ENCODE peak calls at places on chromosome 21, in six cellular contexts. X is HepG2, B is GM12878, W is K562, V is upper lobe of left lung, G is HCT116. J is an unnamed sample.

GRCh38 chr21:25898671-25899070 is 163.9 kb downstream of the GABPA start:
- ATAC-seq in X (no peak), B (no peak), W (no peak), V (no peak), G (no peak), J (no peak)

GRCh38 chr21:28336299-28336698 is 656.4 kb downstream of the LTN1 start:
- ATAC-seq in X (no peak), B (no peak), W (no peak), V (peak), G (no peak), J (peak)

GRCh38 chr21:28252923-28253322 is 739.8 kb downstream of the LTN1 start:
- ATAC-seq in X (no peak), B (no peak), W (no peak), V (no peak), G (no peak), J (no peak)

GRCh38 chr21:20997308-20997632 is 939 bp upstream of the NCAM2 start:
- ATAC-seq in X (peak), B (no peak), W (peak), V (peak), G (no peak), J (no peak)

GRCh38 chr21:44364151-44365053 is 11.0 kb downstream of the TRPM2 start:
- ATAC-seq in X (peak), B (no peak), W (no peak), V (no peak), G (no peak), J (no peak)

GRCh38 chr21:44926364-44927101 is 5.8 kb upstream of the ITGB2 start:
- ATAC-seq in X (no peak), B (no peak), W (no peak), V (no peak), G (no peak), J (no peak)

GRCh38 chr21:44919111-44919912 is 1.4 kb downstream of the ITGB2 start:
- ATAC-seq in X (no peak), B (no peak), W (no peak), V (peak), G (no peak), J (peak)

GRCh38 chr21:37257967-37258877 is 8.9 kb downstream of the VPS26C start:
- ATAC-seq in X (peak), B (peak), W (no peak), V (peak), G (no peak), J (peak)

GRCh38 chr21:43739648-43740435 is 20.9 kb downstream of the PDXK start:
- ATAC-seq in X (no peak), B (peak), W (no peak), V (peak), G (peak), J (no peak)

GRCh38 chr21:29306920-29307319 is 8.2 kb downstream of the BACH1 start:
- ATAC-seq in X (peak), B (peak), W (peak), V (no peak), G (no peak), J (no peak)

GRCh38 chr21:38234395-38235142 is 22.2 kb upstream of the KCNJ15 start:
- ATAC-seq in X (no peak), B (no peak), W (no peak), V (no peak), G (no peak), J (no peak)

GRCh38 chr21:27722095-27722494 is 755.2 kb upstream of the ADAMTS5 start:
- ATAC-seq in X (no peak), B (no peak), W (no peak), V (no peak), G (no peak), J (no peak)

GRCh38 chr21:25405991-25406390 is 201.3 kb downstream of the MRPL39 start:
- ATAC-seq in X (no peak), B (peak), W (no peak), V (no peak), G (no peak), J (no peak)

GRCh38 chr21:29351691-29352090 is 53.0 kb downstream of the BACH1 start:
- ATAC-seq in X (no peak), B (no peak), W (no peak), V (peak), G (no peak), J (no peak)

GRCh38 chr21:15139881-15140280 is 75.1 kb upstream of the NRIP1 start:
- ATAC-seq in X (peak), B (no peak), W (no peak), V (no peak), G (no peak), J (no peak)

GRCh38 chr21:44335266-44336059 is 3.7 kb downstream of the CFAP410 start:
- ATAC-seq in X (no peak), B (no peak), W (no peak), V (no peak), G (no peak), J (no peak)

GRCh38 chr21:43667191-43667904 is 8.0 kb downstream of the RRP1B start:
- ATAC-seq in X (no peak), B (peak), W (no peak), V (no peak), G (no peak), J (no peak)

GRCh38 chr21:14114251-14114650 is 96.5 kb downstream of the LIPI start:
- ATAC-seq in X (no peak), B (no peak), W (no peak), V (no peak), G (no peak), J (no peak)

GRCh38 chr21:16279658-16280581 is 550.1 kb downstream of the USP25 start:
- ATAC-seq in X (no peak), B (no peak), W (no peak), V (peak), G (no peak), J (peak)

DNA sequence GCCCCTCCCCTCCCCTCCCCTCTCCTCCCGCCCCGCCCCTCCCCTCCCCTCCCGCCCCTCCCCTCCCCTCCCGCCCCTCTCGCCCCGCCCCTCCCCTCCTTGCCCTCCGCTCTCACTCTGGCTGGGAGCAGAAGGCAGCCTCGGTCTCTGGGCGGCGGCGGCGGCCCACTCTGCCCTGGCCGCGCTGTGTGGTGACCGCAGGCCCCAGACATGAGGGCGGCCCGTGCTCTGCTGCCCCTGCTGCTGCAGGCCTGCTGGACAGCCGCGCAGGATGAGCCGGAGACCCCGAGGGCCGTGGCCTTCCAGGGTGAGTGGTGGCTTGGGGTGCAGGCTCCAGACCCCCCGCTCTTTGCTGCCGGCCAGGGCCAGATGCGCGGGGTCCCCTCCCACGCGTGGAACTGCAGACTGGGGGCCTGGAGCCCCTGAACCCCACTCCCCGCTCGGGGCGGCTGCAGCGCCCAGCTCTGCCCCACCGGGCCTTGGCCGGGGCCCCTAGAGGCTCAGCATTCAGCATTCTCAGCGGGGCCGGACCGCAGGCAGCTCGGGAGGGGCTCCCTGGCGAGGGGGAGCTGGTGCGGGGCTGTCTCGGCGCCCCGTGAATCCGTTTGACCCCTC is at the start of gene COL6A1:
- ATAC-seq in X (peak), B (peak), W (peak), V (peak), G (peak), J (peak)
- TF ChIP-seq POLR2A in X (no peak), B (no peak), W (no peak), V (peak), G (peak), J (peak)

GRCh38 chr21:31405638-31406037 is 61.6 kb upstream of the TIAM1 start:
- ATAC-seq in X (no peak), B (no peak), W (no peak), V (no peak), G (no peak), J (no peak)

GRCh38 chr21:31408306-31409088 is 64.4 kb upstream of the TIAM1 start:
- ATAC-seq in X (no peak), B (no peak), W (no peak), V (peak), G (no peak), J (peak)

GRCh38 chr21:31403596-31404333 is 59.7 kb upstream of the TIAM1 start:
- ATAC-seq in X (no peak), B (no peak), W (no peak), V (no peak), G (no peak), J (no peak)

GRCh38 chr21:31409849-31410762 is 66.0 kb upstream of the TIAM1 start:
- ATAC-seq in X (no peak), B (no peak), W (no peak), V (no peak), G (no peak), J (peak)

GRCh38 chr21:31406510-31406909 is 62.4 kb upstream of the TIAM1 start:
- ATAC-seq in X (no peak), B (no peak), W (no peak), V (no peak), G (no peak), J (no peak)
- TF ChIP-seq POLR2AphosphoS5 in X (no peak), B (no peak), W (no peak), V (no peak), G (no peak), J (no peak)

GRCh38 chr21:39633770-39634181 is 21.0 kb downstream of the B3GALT5 start:
- ATAC-seq in X (no peak), B (no peak), W (no peak), V (peak), G (peak), J (no peak)
- H3K27ac ChIP-seq in X (no peak), B (no peak), W (no peak), V (no peak), G (peak), J (no peak)

DNA sequence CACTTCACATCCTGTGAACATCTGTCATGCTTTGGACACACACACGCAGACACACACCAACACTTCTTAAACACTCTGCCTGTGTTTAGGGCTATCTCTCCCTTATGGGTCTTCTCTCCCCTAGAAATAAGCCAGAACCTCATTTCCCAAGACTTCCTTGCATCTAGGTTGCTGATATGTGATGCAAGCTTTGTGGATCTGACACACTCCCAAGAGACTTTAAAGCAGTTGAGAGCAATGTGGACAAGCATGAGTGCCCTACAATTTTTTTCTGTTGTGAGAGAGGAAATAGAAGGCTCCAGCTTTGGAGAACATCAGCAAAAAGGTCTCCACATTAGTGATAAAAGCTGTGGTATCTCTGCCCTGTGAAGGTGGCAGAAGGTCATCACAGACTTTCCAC is 267.8 kb downstream of the SETD4 start:
- ATAC-seq in X (no peak), B (no peak), W (no peak), V (no peak), G (no peak), J (no peak)
- TF ChIP-seq POLR2A in X (no peak), B (no peak), W (no peak), V (no peak), G (no peak), J (no peak)

GRCh38 chr21:17769049-17769845 is 49.9 kb downstream of the C21orf91 start:
- ATAC-seq in X (no peak), B (no peak), W (no peak), V (no peak), G (no peak), J (no peak)
- TF ChIP-seq POLR2AphosphoS5 in X (no peak), B (no peak), W (no peak), V (no peak), G (no peak), J (no peak)

GRCh38 chr21:41835711-41836154 is 43.4 kb downstream of the PRDM15 start:
- ATAC-seq in X (no peak), B (no peak), W (peak), V (no peak), G (no peak), J (no peak)
- H3K27ac ChIP-seq in X (no peak), B (peak), W (peak), V (no peak), G (no peak), J (no peak)

GRCh38 chr21:33236799-33237198 is 7.1 kb downstream of the IFNAR2 start:
- ATAC-seq in X (no peak), B (no peak), W (no peak), V (no peak), G (no peak), J (no peak)

GRCh38 chr21:33238565-33239255 is 9.0 kb downstream of the IFNAR2 start:
- ATAC-seq in X (no peak), B (peak), W (no peak), V (no peak), G (no peak), J (no peak)

GRCh38 chr21:33236013-33236686 is 6.4 kb downstream of the IFNAR2 start:
- ATAC-seq in X (no peak), B (no peak), W (no peak), V (no peak), G (no peak), J (no peak)

GRCh38 chr21:33238146-33238545 is 8.4 kb downstream of the IFNAR2 start:
- ATAC-seq in X (no peak), B (peak), W (no peak), V (no peak), G (no peak), J (no peak)

GRCh38 chr21:33237446-33237845 is 7.7 kb downstream of the IFNAR2 start:
- ATAC-seq in X (no peak), B (peak), W (no peak), V (no peak), G (no peak), J (no peak)
- TF ChIP-seq POLR2A in X (no peak), B (peak), W (no peak), V (no peak), G (no peak), J (no peak)

GRCh38 chr21:46452719-46453118 is 6.0 kb upstream of the DIP2A start:
- ATAC-seq in X (no peak), B (no peak), W (no peak), V (no peak), G (no peak), J (no peak)

GRCh38 chr21:46456750-46457149 is 1.9 kb upstream of the DIP2A start:
- ATAC-seq in X (no peak), B (no peak), W (no peak), V (no peak), G (no peak), J (no peak)

GRCh38 chr21:46455575-46456385 is 2.9 kb upstream of the DIP2A start:
- ATAC-seq in X (no peak), B (no peak), W (peak), V (no peak), G (no peak), J (no peak)

GRCh38 chr21:46454634-46455390 is 3.9 kb upstream of the DIP2A start:
- ATAC-seq in X (no peak), B (no peak), W (no peak), V (no peak), G (no peak), J (no peak)

GRCh38 chr21:46454142-46454541 is 4.5 kb upstream of the DIP2A start:
- ATAC-seq in X (no peak), B (no peak), W (no peak), V (no peak), G (no peak), J (no peak)
- TF ChIP-seq POLR2AphosphoS5 in X (no peak), B (no peak), W (no peak), V (no peak), G (no peak), J (no peak)